ENCODE peak calls at places on chromosomes 5 and 9, in eight cellular contexts. T, P, D, I, Q, N, K and L are unnamed samples.

GRCh38 chr9:129131300-129132145 is 20.3 kb downstream of the PTPA start:
- DNase-seq in P (peak; percentile 68), N (peak; percentile 82), Q (peak; percentile 79), I (peak; percentile 78), K (peak; percentile 60), D (peak; percentile 86), T (peak; percentile 80), L (peak; percentile 85)

GRCh38 chr5:27511061-27511460 is 472.7 kb upstream of the CDH9 start:
- DNase-seq in K (no peak), T (no peak), P (no peak), D (no peak), Q (no peak), N (no peak), I (no peak), L (no peak)

GRCh38 chr5:90528704-90529233 is 615 bp downstream of the LYSMD3 start:
- DNase-seq in N (peak; percentile 59), T (no peak), D (no peak), Q (peak; percentile 7), I (no peak), K (no peak), P (no peak), L (peak; percentile 27)

GRCh38 chr5:73205309-73205708 is 32.3 kb downstream of the TMEM174 start:
- DNase-seq in N (no peak), T (no peak), P (no peak), K (no peak), Q (peak; percentile 40), I (no peak), D (no peak), L (peak; percentile 72)

GRCh38 chr5:89998505-89998904 is 411.1 kb downstream of the CETN3 start:
- DNase-seq in N (no peak), D (no peak), Q (no peak), P (no peak), K (no peak), I (no peak), T (no peak), L (no peak)

GRCh38 chr9:81814794-81815464 is 113.3 kb upstream of the SPATA31D4 start:
- DNase-seq in Q (no peak), K (no peak), N (no peak), P (peak; percentile 7), T (no peak), D (no peak), I (no peak), L (no peak)

GRCh38 chr5:129400395-129400983 is 59.6 kb upstream of the ADAMTS19 start:
- DNase-seq in P (peak; percentile 22), N (no peak), I (no peak), D (no peak), T (no peak), Q (no peak), K (no peak), L (no peak)

GRCh38 chr5:130868186-130868821 is 296.8 kb downstream of the HINT1 start:
- DNase-seq in N (no peak), K (peak; percentile 33), T (no peak), P (no peak), D (no peak), Q (no peak), I (no peak), L (no peak)

GRCh38 chr5:65394078-65394477 is 87.6 kb downstream of the ADAMTS6 start:
- DNase-seq in N (no peak), D (peak; percentile 94), P (no peak), Q (no peak), K (peak; percentile 64), T (peak; percentile 39), I (no peak), L (no peak)

GRCh38 chr5:167294861-167295685 is 996.4 kb upstream of the WWC1 start:
- DNase-seq in T (no peak), I (no peak), N (no peak), Q (no peak), K (peak; percentile 82), P (peak; percentile 57), D (no peak), L (peak; percentile 55)

GRCh38 chr9:72554221-72554641 is 32.8 kb downstream of the TMC1 start:
- DNase-seq in K (peak; percentile 52), T (no peak), N (no peak), D (no peak), Q (no peak), I (no peak), P (peak; percentile 68), L (no peak)

GRCh38 chr9:95778957-95779356 is 96.5 kb upstream of the ERCC6L2 start:
- DNase-seq in Q (no peak), D (no peak), N (no peak), P (no peak), I (no peak), T (peak; percentile 22), K (no peak), L (peak; percentile 55)

GRCh38 chr5:41312478-41313060 is 99.2 kb upstream of the C6 start:
- DNase-seq in K (no peak), T (no peak), P (no peak), I (no peak), D (no peak), N (no peak), Q (no peak), L (no peak)

GRCh38 chr5:124633209-124633608 is 113.2 kb downstream of the ZNF608 start:
- DNase-seq in K (no peak), Q (no peak), N (no peak), D (no peak), I (no peak), P (no peak), T (no peak), L (no peak)

GRCh38 chr5:124630767-124631704 is 115.4 kb downstream of the ZNF608 start:
- DNase-seq in N (no peak), K (peak; percentile 24), I (no peak), D (no peak), Q (no peak), T (no peak), P (no peak), L (no peak)

GRCh38 chr5:124631874-124632550 is 114.4 kb downstream of the ZNF608 start:
- DNase-seq in N (no peak), I (no peak), P (no peak), D (no peak), Q (no peak), T (no peak), K (peak; percentile 42), L (no peak)

GRCh38 chr5:124634820-124635323 is 111.6 kb downstream of the ZNF608 start:
- DNase-seq in Q (no peak), P (peak; percentile 69), D (no peak), I (no peak), N (no peak), T (no peak), K (no peak), L (no peak)

DNA sequence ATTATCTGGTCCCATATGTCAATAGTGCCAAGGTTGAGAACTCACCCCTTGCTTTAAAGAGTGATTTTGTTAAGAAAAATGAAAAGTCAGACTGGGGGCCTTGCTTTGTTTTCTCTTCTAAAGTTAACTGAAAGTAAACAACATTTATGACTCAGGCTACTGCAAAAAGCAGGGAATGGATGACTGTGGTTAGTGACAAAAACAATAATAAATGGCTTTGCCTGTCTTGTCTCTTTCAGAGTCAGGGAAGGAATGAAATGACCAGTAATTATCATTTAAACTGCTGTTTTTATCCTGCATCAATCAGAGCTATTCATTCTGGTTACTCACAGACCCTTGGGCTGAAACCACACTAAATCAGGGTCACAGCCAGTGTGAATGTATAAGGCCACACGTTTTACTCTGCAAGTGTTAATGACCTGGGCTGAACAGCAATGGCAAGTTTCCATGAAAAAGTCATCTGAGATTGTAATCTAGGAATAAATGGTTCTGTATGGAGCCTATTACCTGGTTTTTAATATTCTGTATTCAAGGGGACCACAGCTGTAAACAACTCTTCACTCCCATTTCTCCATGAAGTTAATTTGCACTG is 112.1 kb downstream of the ZNF608 start:
- DNase-seq in P (peak; percentile 71), D (no peak), Q (no peak), N (no peak), T (no peak), I (no peak), K (peak; percentile 25), L (no peak)
- H3K36me3 ChIP-seq in P (no peaks in the 10 kb centered on the region), D (no peaks in the 10 kb centered on the region), Q (no peaks in the 10 kb centered on the region), N (no peaks in the 10 kb centered on the region), T (no peaks in the 10 kb centered on the region), I (no peaks in the 10 kb centered on the region), K (no peaks in the 10 kb centered on the region), L (no peaks in the 10 kb centered on the region)

GRCh38 chr5:176447982-176448608 is at the start of gene FAF2:
- DNase-seq in T (peak; percentile 99), N (peak; percentile 94), Q (peak; percentile 98), I (peak; percentile 95), K (peak; percentile 99), D (peak; percentile 98), P (peak; percentile 99), L (peak; percentile 97)

GRCh38 chr5:176447538-176447981 is 625 bp upstream of the FAF2 start:
- DNase-seq in K (no peak), Q (peak; percentile 37), N (peak; percentile 32), T (no peak), P (peak; percentile 17), I (no peak), D (no peak), L (no peak)

GRCh38 chr5:176444742-176445141 is 3.4 kb upstream of the FAF2 start:
- DNase-seq in I (no peak), D (no peak), K (no peak), T (no peak), Q (no peak), P (no peak), N (no peak), L (no peak)

GRCh38 chr5:176450077-176450476 is 1.9 kb downstream of the FAF2 start:
- DNase-seq in P (no peak), I (no peak), D (no peak), K (no peak), T (no peak), N (no peak), Q (no peak), L (no peak)

DNA sequence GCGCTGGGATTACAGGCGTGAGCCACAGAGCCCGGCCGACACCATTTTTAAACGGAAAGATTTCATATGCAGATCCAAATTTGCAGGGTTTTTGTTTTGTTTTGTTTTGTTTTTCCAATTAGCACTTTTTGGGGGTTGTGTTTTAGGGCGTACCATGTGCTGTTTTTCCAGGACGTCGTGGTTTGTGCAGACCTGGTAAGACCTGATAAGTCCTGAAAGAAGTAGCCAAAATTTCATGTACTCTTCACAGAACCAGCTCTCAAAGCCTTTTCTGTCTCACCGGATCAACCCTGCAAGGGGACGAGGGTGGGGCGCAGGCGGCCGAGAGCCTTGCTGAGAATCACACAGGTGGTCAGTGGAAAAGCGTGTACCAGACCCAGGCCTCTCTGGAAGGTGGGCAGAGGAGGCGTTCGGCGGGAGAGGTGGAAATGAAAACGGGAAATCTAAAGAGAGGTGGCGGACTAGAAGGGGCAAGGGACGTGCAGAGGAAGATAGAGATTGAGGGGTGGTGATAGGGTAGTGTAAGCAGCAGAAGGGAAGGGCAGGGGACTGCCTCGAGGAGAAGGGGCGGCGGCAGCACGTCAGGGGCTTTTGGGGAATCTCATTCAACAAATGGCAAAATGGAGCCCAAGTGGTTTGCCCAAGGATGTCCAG is 1.2 kb upstream of the FAF2 start:
- DNase-seq in I (no peak), N (no peak), D (peak; percentile 65), P (no peak), K (no peak), T (peak; percentile 20), Q (peak; percentile 18), L (peak; percentile 39)
- H3K4me3 ChIP-seq in I (peak overlapping the region; percentile 99), N (peak overlapping the region; percentile 75), D (peak overlapping the region; percentile 89), P (peak overlapping the region; percentile 88), K (peak overlapping the region; percentile 85), T (peak overlapping the region; percentile 74), Q (peak overlapping the region; percentile 49), L (peak overlapping the region; percentile 89)

GRCh38 chr5:178211095-178212048 is 7.0 kb downstream of the HNRNPAB start:
- DNase-seq in P (no peak), Q (no peak), D (no peak), K (no peak), T (no peak), N (no peak), I (no peak), L (peak; percentile 17)
- H3K36me3 ChIP-seq in P (peaks cover 92% of the 10 kb centered on the region), Q (peaks cover 99% of the 10 kb centered on the region), D (peaks cover 100% of the 10 kb centered on the region), K (peaks cover 95% of the 10 kb centered on the region), T (no peaks in the 10 kb centered on the region), N (peaks cover 93% of the 10 kb centered on the region), I (peaks cover 35% of the 10 kb centered on the region), L (peaks cover 17% of the 10 kb centered on the region)

GRCh38 chr5:159424123-159424522 is 93.8 kb upstream of the IL12B start:
- DNase-seq in D (no peak), T (no peak), N (no peak), I (no peak), P (no peak), K (no peak), Q (no peak), L (no peak)
- H3K4me3 ChIP-seq in D (no peak overlapping the region), T (no peak overlapping the region), N (no peak overlapping the region), I (no peak overlapping the region), P (no peak overlapping the region), K (no peak overlapping the region), Q (no peak overlapping the region), L (no peak overlapping the region)